ENCODE peak calls at places on chromosome 16, in ten cellular contexts. J is dorsolateral prefrontal cortex, H is suprapubic skin, X is heart right ventricle, L is neural progenitor cell, C is sigmoid colon, G is BE2C, M is AG10803, T is Caco-2, O is IMR-90. D is an unnamed sample.

GRCh38 chr16:14240216-14240843 is 169.2 kb downstream of the MRTFB start:
- DNase-seq in G (no peak), C (no peak), H (no peak), O (no peak), M (peak; percentile 52), J (no peak), L (no peak), T (peak; percentile 40), X (no peak), D (no peak)

GRCh38 chr16:78504391-78504945 is 405.0 kb downstream of the WWOX start:
- DNase-seq in J (no peak), O (no peak), T (no peak), M (peak; percentile 4), L (no peak), X (peak; percentile 37), H (peak; percentile 84), G (no peak), C (peak; percentile 84), D (no peak)

GRCh38 chr16:90032664-90033346 is 13.5 kb upstream of the DBNDD1 start:
- DNase-seq in M (peak; percentile 49), H (no peak), G (no peak), L (no peak), O (peak; percentile 65), T (no peak), J (no peak), X (no peak), C (no peak), D (no peak)

GRCh38 chr16:69112285-69113129 is 7.1 kb downstream of the HAS3 start:
- DNase-seq in T (peak; percentile 84), H (no peak), O (peak; percentile 25), C (peak; percentile 67), X (peak; percentile 62), J (peak; percentile 33), G (peak; percentile 79), L (peak; percentile 84), M (peak; percentile 29), D (peak; percentile 75)

GRCh38 chr16:69055003-69055402 is 50.5 kb upstream of the HAS3 start:
- DNase-seq in X (no peak), G (no peak), H (no peak), T (no peak), O (peak; percentile 80), L (no peak), M (no peak), C (peak; percentile 2), J (no peak), D (no peak)

GRCh38 chr16:19148189-19148588 is 19.9 kb upstream of the SYT17 start:
- DNase-seq in C (no peak), L (no peak), X (no peak), H (no peak), M (no peak), G (no peak), T (no peak), J (no peak), O (no peak), D (no peak)

GRCh38 chr16:46972971-46973456 is 460 bp downstream of the DNAJA2 start:
- DNase-seq in J (peak; percentile 38), L (peak; percentile 67), O (no peak), M (no peak), H (peak; percentile 80), C (peak; percentile 65), X (peak; percentile 35), G (peak; percentile 48), T (peak; percentile 69), D (peak; percentile 40)

GRCh38 chr16:51150894-51151320 is at the start of gene SALL1:
- DNase-seq in M (no peak), T (no peak), H (no peak), J (peak; percentile 45), X (no peak), L (peak; percentile 46), C (no peak), O (no peak), G (no peak), D (peak; percentile 47)

GRCh38 chr16:88970539-88971065 is 6.4 kb downstream of the CBFA2T3 start:
- DNase-seq in O (no peak), L (no peak), G (no peak), T (no peak), X (peak; percentile 3), J (no peak), H (no peak), M (no peak), C (no peak), D (no peak)
- H3K4me3 ChIP-seq in O (no peak overlapping the region), L (no peak overlapping the region), G (no peak overlapping the region), T (no peak overlapping the region), X (no peak overlapping the region), J (no peak overlapping the region), H (no peak overlapping the region), M (no peak overlapping the region), C (no peak overlapping the region), D (no peak overlapping the region)

DNA sequence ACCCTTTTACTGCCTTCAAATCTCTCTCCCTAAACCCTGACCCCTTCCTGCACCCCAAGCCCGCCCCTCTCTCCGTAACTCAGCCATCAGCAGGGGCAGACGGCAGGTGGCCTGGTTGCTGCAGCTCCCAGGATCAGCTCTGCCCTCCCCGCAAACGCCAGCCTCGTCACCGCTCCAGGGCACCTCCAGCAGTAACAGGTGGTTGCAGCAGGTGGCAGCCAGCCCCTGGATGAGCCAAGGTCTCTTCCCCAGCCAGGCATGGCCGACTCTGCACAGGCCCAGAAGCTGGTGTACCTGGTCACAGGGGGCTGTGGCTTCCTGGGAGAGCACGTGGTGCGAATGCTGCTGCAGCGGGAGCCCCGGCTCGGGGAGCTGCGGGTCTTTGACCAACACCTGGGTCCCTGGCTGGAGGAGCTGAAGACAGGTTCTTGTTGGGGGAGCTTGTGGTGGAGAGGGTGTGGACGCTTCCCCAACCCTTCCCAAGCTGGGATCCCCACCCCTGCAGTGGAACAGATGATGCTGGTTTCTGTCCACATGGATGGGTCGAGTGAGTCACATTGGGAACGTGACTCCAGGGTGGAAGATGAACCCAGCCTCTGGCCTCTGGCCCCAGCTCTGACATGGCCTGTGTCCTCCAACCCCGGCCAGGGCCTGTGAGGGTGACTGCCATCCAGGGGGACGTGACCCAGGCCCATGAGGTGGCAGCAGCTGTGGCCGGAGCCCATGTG is 558 bp downstream of the HSD3B7 start:
- DNase-seq in G (no peak), H (no peak), J (no peak), X (no peak), M (peak; percentile 50), C (no peak), O (no peak), L (peak; percentile 62), T (peak; percentile 56), D (no peak)
- H3K4me3 ChIP-seq in G (no peak overlapping the region), H (peak overlapping the region; percentile 55), J (peak overlapping the region; percentile 34), X (peak overlapping the region; percentile 59), M (peak overlapping the region; percentile 73), C (peak overlapping the region; percentile 48), O (peak overlapping the region; percentile 47), L (peak overlapping the region; percentile 33), T (no peak overlapping the region), D (no peak overlapping the region)

GRCh38 chr16:67719778-67720144 is 645 bp upstream of the GFOD2 start:
- DNase-seq in X (no peak), O (peak; percentile 63), M (peak; percentile 68), C (no peak), H (no peak), G (peak; percentile 24), L (peak; percentile 57), T (no peak), J (peak; percentile 53), D (no peak)

GRCh38 chr16:67723151-67723915 is 4.2 kb upstream of the GFOD2 start:
- DNase-seq in J (no peak), C (peak; percentile 30), G (no peak), O (peak; percentile 75), X (no peak), T (no peak), M (peak; percentile 86), H (no peak), L (no peak), D (no peak)

GRCh38 chr16:67718668-67719047 is 458 bp downstream of the GFOD2 start:
- DNase-seq in X (no peak), H (no peak), G (no peak), T (no peak), C (no peak), M (no peak), L (no peak), J (no peak), O (no peak), D (no peak)

GRCh38 chr16:67719048-67719777 is at the start of gene GFOD2:
- DNase-seq in H (peak; percentile 98), L (peak; percentile 98), X (peak; percentile 99), M (peak; percentile 89), G (peak; percentile 98), T (peak; percentile 97), C (peak; percentile 98), O (peak; percentile 92), J (peak; percentile 96), D (peak; percentile 95)

GRCh38 chr16:67720236-67720635 is 1.1 kb upstream of the GFOD2 start:
- DNase-seq in G (no peak), T (no peak), J (no peak), X (no peak), O (no peak), C (no peak), H (no peak), L (peak; percentile 5), M (no peak), D (no peak)
- H3K4me3 ChIP-seq in G (peak overlapping the region; percentile 75), T (no peak overlapping the region), J (peak overlapping the region; percentile 94), X (peak overlapping the region; percentile 81), O (peak overlapping the region; percentile 89), C (no peak overlapping the region), H (peak overlapping the region; percentile 97), L (peak overlapping the region; percentile 79), M (peak overlapping the region; percentile 91), D (peak overlapping the region; percentile 85)

GRCh38 chr16:3036726-3037315 is at the start of gene BICDL2:
- DNase-seq in T (no peak), C (no peak), O (no peak), M (no peak), L (no peak), G (no peak), J (no peak), H (no peak), X (no peak), D (no peak)

GRCh38 chr16:3035972-3036725 is 595 bp downstream of the BICDL2 start:
- DNase-seq in C (no peak), M (no peak), H (no peak), T (no peak), G (no peak), L (no peak), O (no peak), J (no peak), X (no peak), D (no peak)

GRCh38 chr16:3032624-3033023 is 4.1 kb downstream of the BICDL2 start:
- DNase-seq in J (no peak), G (no peak), X (no peak), M (no peak), H (no peak), T (no peak), C (no peak), O (no peak), L (no peak), D (no peak)

GRCh38 chr16:3038256-3038655 is 1.5 kb upstream of the BICDL2 start:
- DNase-seq in M (no peak), T (no peak), H (no peak), C (no peak), G (no peak), X (no peak), O (no peak), J (no peak), L (no peak), D (no peak)

DNA sequence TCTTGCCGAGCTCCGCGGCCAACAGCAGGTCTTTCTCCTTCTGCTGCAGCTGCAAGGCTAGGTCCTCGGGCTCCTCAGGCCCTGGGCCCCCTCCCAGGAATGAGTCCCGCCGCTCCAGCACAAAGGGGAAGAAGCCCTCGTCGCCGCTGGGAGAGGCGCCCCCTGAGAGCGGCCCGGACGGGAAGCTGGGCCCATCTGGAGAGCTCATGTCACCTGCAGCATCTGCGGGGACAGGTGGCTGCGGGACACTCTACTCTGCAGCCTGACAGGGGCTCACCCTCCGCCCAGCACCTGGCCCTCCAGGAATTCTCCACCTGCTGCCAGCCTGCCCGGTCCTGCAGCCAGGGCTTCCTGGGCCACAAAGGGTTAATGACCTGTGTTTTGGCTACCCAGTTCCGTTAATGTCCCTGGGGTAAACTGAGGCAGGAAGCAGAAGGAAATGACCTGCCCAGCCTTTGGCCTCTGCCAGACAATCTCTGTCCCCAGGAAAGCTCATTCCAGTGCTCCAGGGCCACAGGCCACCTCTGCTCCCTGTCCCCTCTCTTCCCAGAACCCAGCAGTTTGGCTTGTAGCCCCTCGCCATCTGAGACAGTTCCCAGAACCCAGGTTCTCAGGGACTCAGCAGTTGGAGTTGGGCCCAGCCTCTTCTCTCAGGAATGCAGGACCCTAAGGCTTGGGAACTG is 1.3 kb downstream of the BICDL2 start:
- DNase-seq in M (no peak), L (no peak), T (no peak), X (no peak), H (no peak), J (no peak), C (no peak), G (no peak), O (no peak), D (no peak)
- H3K4me3 ChIP-seq in M (no peak overlapping the region), L (no peak overlapping the region), T (peak overlapping the region; percentile 67), X (no peak overlapping the region), H (peak overlapping the region; percentile 49), J (no peak overlapping the region), C (no peak overlapping the region), G (no peak overlapping the region), O (no peak overlapping the region), D (no peak overlapping the region)